ENCODE peak calls at places on chromosomes 1 and 21, in nine cellular contexts. One of them, this sample, is unnamed.

GRCh38 chr1:95127380-95127779 is 10.2 kb downstream of the TLCD4 start:
- DNase-seq in endodermal cell: no peak
- DNase-seq in pancreas: no peak
- DNase-seq in right lobe of liver: no peak
- DNase-seq in fibroblast of lung: no peak
- DNase-seq in cardiac muscle cell: no peak
- DNase-seq in IMR-90: no peak
- DNase-seq in mammary epithelial cell: no peak
- DNase-seq in HL-60: no peak
- DNase-seq in this sample: no peak

GRCh38 chr1:207711285-207711684 is 40.6 kb upstream of the CD46 start:
- DNase-seq in endodermal cell: peak
- DNase-seq in pancreas: no peak
- DNase-seq in right lobe of liver: no peak
- DNase-seq in fibroblast of lung: peak
- DNase-seq in cardiac muscle cell: no peak
- DNase-seq in IMR-90: peak
- DNase-seq in mammary epithelial cell: peak
- DNase-seq in HL-60: no peak
- DNase-seq in this sample: no peak

GRCh38 chr1:236907205-236907604 is 97.0 kb downstream of the MT1HL1 start:
- DNase-seq in endodermal cell: no peak
- DNase-seq in pancreas: no peak
- DNase-seq in right lobe of liver: no peak
- DNase-seq in fibroblast of lung: no peak
- DNase-seq in cardiac muscle cell: no peak
- DNase-seq in IMR-90: no peak
- DNase-seq in mammary epithelial cell: no peak
- DNase-seq in HL-60: no peak
- DNase-seq in this sample: no peak

GRCh38 chr1:172746091-172746949 is 87.4 kb downstream of the FASLG start:
- DNase-seq in endodermal cell: no peak
- DNase-seq in pancreas: no peak
- DNase-seq in right lobe of liver: no peak
- DNase-seq in fibroblast of lung: peak
- DNase-seq in cardiac muscle cell: no peak
- DNase-seq in IMR-90: peak
- DNase-seq in mammary epithelial cell: peak
- DNase-seq in HL-60: peak
- DNase-seq in this sample: no peak

GRCh38 chr21:40043423-40043822 is 176.2 kb downstream of the PCP4 start:
- DNase-seq in endodermal cell: no peak
- DNase-seq in pancreas: no peak
- DNase-seq in right lobe of liver: no peak
- DNase-seq in fibroblast of lung: no peak
- DNase-seq in cardiac muscle cell: no peak
- DNase-seq in IMR-90: no peak
- DNase-seq in mammary epithelial cell: no peak
- DNase-seq in HL-60: no peak
- DNase-seq in this sample: no peak

GRCh38 chr1:104163912-104164476 is 414.3 kb downstream of the AMY1C start:
- DNase-seq in endodermal cell: no peak
- DNase-seq in pancreas: no peak
- DNase-seq in right lobe of liver: no peak
- DNase-seq in fibroblast of lung: no peak
- DNase-seq in cardiac muscle cell: no peak
- DNase-seq in IMR-90: no peak
- DNase-seq in mammary epithelial cell: no peak
- DNase-seq in HL-60: no peak
- DNase-seq in this sample: no peak

GRCh38 chr1:109652446-109652845 is 3.5 kb upstream of the GSTM4 start:
- DNase-seq in endodermal cell: no peak
- DNase-seq in pancreas: no peak
- DNase-seq in right lobe of liver: no peak
- DNase-seq in fibroblast of lung: no peak
- DNase-seq in cardiac muscle cell: no peak
- DNase-seq in IMR-90: no peak
- DNase-seq in mammary epithelial cell: peak
- DNase-seq in HL-60: no peak
- DNase-seq in this sample: no peak

GRCh38 chr1:224114787-224115175 is 870 bp downstream of the FBXO28 start:
- DNase-seq in endodermal cell: no peak
- DNase-seq in pancreas: no peak
- DNase-seq in right lobe of liver: no peak
- DNase-seq in fibroblast of lung: no peak
- DNase-seq in cardiac muscle cell: no peak
- DNase-seq in IMR-90: no peak
- DNase-seq in mammary epithelial cell: no peak
- DNase-seq in HL-60: no peak
- DNase-seq in this sample: no peak

GRCh38 chr1:153352523-153352922 is 3.9 kb upstream of the PGLYRP4 start:
- DNase-seq in endodermal cell: peak
- DNase-seq in pancreas: peak
- DNase-seq in right lobe of liver: peak
- DNase-seq in fibroblast of lung: peak
- DNase-seq in cardiac muscle cell: peak
- DNase-seq in IMR-90: peak
- DNase-seq in mammary epithelial cell: peak
- DNase-seq in HL-60: peak
- DNase-seq in this sample: peak

GRCh38 chr1:59193443-59194093 is 103.3 kb upstream of the FGGY start:
- DNase-seq in endodermal cell: no peak
- DNase-seq in pancreas: no peak
- DNase-seq in right lobe of liver: no peak
- DNase-seq in fibroblast of lung: no peak
- DNase-seq in cardiac muscle cell: no peak
- DNase-seq in IMR-90: no peak
- DNase-seq in mammary epithelial cell: no peak
- DNase-seq in HL-60: no peak
- DNase-seq in this sample: no peak

GRCh38 chr21:31124005-31124404 is 85.7 kb upstream of the KRTAP19-8 start:
- DNase-seq in endodermal cell: peak
- DNase-seq in pancreas: no peak
- DNase-seq in right lobe of liver: no peak
- DNase-seq in fibroblast of lung: no peak
- DNase-seq in cardiac muscle cell: peak
- DNase-seq in IMR-90: no peak
- DNase-seq in mammary epithelial cell: no peak
- DNase-seq in HL-60: peak
- DNase-seq in this sample: peak

GRCh38 chr1:15510611-15511405 is 13.2 kb downstream of the CASP9 start:
- DNase-seq in endodermal cell: peak
- DNase-seq in pancreas: peak
- DNase-seq in right lobe of liver: no peak
- DNase-seq in fibroblast of lung: no peak
- DNase-seq in cardiac muscle cell: no peak
- DNase-seq in IMR-90: peak
- DNase-seq in mammary epithelial cell: no peak
- DNase-seq in HL-60: no peak
- DNase-seq in this sample: no peak

GRCh38 chr1:32861904-32862698 is 8.6 kb downstream of the FNDC5 start:
- DNase-seq in endodermal cell: no peak
- DNase-seq in pancreas: no peak
- DNase-seq in right lobe of liver: no peak
- DNase-seq in fibroblast of lung: no peak
- DNase-seq in cardiac muscle cell: no peak
- DNase-seq in IMR-90: peak
- DNase-seq in mammary epithelial cell: no peak
- DNase-seq in HL-60: no peak
- DNase-seq in this sample: no peak

GRCh38 chr1:44894591-44894990 is 51.5 kb upstream of the PTCH2 start:
- DNase-seq in endodermal cell: no peak
- DNase-seq in pancreas: no peak
- DNase-seq in right lobe of liver: no peak
- DNase-seq in fibroblast of lung: peak
- DNase-seq in cardiac muscle cell: no peak
- DNase-seq in IMR-90: peak
- DNase-seq in mammary epithelial cell: peak
- DNase-seq in HL-60: no peak
- DNase-seq in this sample: no peak

GRCh38 chr1:204417231-204417997 is 5.8 kb upstream of the PPP1R15B start:
- DNase-seq in endodermal cell: peak
- DNase-seq in pancreas: no peak
- DNase-seq in right lobe of liver: peak
- DNase-seq in fibroblast of lung: peak
- DNase-seq in cardiac muscle cell: no peak
- DNase-seq in IMR-90: peak
- DNase-seq in mammary epithelial cell: peak
- DNase-seq in HL-60: peak
- DNase-seq in this sample: peak

GRCh38 chr1:206112600-206113301 is 4.4 kb downstream of the AVPR1B start:
- DNase-seq in endodermal cell: no peak
- DNase-seq in pancreas: peak
- DNase-seq in right lobe of liver: no peak
- DNase-seq in fibroblast of lung: no peak
- DNase-seq in cardiac muscle cell: no peak
- DNase-seq in IMR-90: no peak
- DNase-seq in mammary epithelial cell: no peak
- DNase-seq in HL-60: no peak
- DNase-seq in this sample: peak

GRCh38 chr1:217135987-217136894 is 413.0 kb upstream of the ESRRG start:
- DNase-seq in endodermal cell: peak
- DNase-seq in pancreas: no peak
- DNase-seq in right lobe of liver: no peak
- DNase-seq in fibroblast of lung: no peak
- DNase-seq in cardiac muscle cell: peak
- DNase-seq in IMR-90: no peak
- DNase-seq in mammary epithelial cell: no peak
- DNase-seq in HL-60: no peak
- DNase-seq in this sample: no peak

GRCh38 chr1:217136895-217137205 is 413.6 kb upstream of the ESRRG start:
- DNase-seq in endodermal cell: no peak
- DNase-seq in pancreas: no peak
- DNase-seq in right lobe of liver: no peak
- DNase-seq in fibroblast of lung: no peak
- DNase-seq in cardiac muscle cell: no peak
- DNase-seq in IMR-90: no peak
- DNase-seq in mammary epithelial cell: no peak
- DNase-seq in HL-60: no peak
- DNase-seq in this sample: peak

GRCh38 chr1:217135569-217135915 is 412.3 kb upstream of the ESRRG start:
- DNase-seq in endodermal cell: no peak
- DNase-seq in pancreas: peak
- DNase-seq in right lobe of liver: no peak
- DNase-seq in fibroblast of lung: peak
- DNase-seq in cardiac muscle cell: peak
- DNase-seq in IMR-90: peak
- DNase-seq in mammary epithelial cell: peak
- DNase-seq in HL-60: no peak
- DNase-seq in this sample: no peak

GRCh38 chr1:217133958-217134856 is 411.0 kb upstream of the ESRRG start:
- DNase-seq in endodermal cell: peak
- DNase-seq in pancreas: peak
- DNase-seq in right lobe of liver: no peak
- DNase-seq in fibroblast of lung: peak
- DNase-seq in cardiac muscle cell: peak
- DNase-seq in IMR-90: peak
- DNase-seq in mammary epithelial cell: no peak
- DNase-seq in HL-60: no peak
- DNase-seq in this sample: no peak

GRCh38 chr1:217134857-217135568 is 411.8 kb upstream of the ESRRG start:
- DNase-seq in endodermal cell: peak
- DNase-seq in pancreas: peak
- DNase-seq in right lobe of liver: no peak
- DNase-seq in fibroblast of lung: peak
- DNase-seq in cardiac muscle cell: peak
- DNase-seq in IMR-90: peak
- DNase-seq in mammary epithelial cell: peak
- DNase-seq in HL-60: no peak
- DNase-seq in this sample: peak
- H3K4me3 ChIP-seq in endodermal cell: peak
- H3K4me3 ChIP-seq in pancreas: peak
- H3K4me3 ChIP-seq in right lobe of liver: peak
- H3K4me3 ChIP-seq in fibroblast of lung: peak
- H3K4me3 ChIP-seq in cardiac muscle cell: peak
- H3K4me3 ChIP-seq in IMR-90: peak
- H3K4me3 ChIP-seq in mammary epithelial cell: peak
- H3K4me3 ChIP-seq in HL-60: no peak
- H3K4me3 ChIP-seq in this sample: peak

GRCh38 chr1:90761156-90761555 is 44.1 kb upstream of the BARHL2 start:
- DNase-seq in endodermal cell: peak
- DNase-seq in pancreas: no peak
- DNase-seq in right lobe of liver: no peak
- DNase-seq in fibroblast of lung: no peak
- DNase-seq in cardiac muscle cell: no peak
- DNase-seq in IMR-90: no peak
- DNase-seq in mammary epithelial cell: no peak
- DNase-seq in HL-60: no peak
- DNase-seq in this sample: no peak
- H3K27ac ChIP-seq in endodermal cell: no peak
- H3K27ac ChIP-seq in pancreas: no peak
- H3K27ac ChIP-seq in right lobe of liver: no peak
- H3K27ac ChIP-seq in fibroblast of lung: no peak
- H3K27ac ChIP-seq in cardiac muscle cell: no peak
- H3K27ac ChIP-seq in IMR-90: no peak
- H3K27ac ChIP-seq in mammary epithelial cell: no peak
- H3K27ac ChIP-seq in HL-60: no peak
- H3K27ac ChIP-seq in this sample: no peak

DNA sequence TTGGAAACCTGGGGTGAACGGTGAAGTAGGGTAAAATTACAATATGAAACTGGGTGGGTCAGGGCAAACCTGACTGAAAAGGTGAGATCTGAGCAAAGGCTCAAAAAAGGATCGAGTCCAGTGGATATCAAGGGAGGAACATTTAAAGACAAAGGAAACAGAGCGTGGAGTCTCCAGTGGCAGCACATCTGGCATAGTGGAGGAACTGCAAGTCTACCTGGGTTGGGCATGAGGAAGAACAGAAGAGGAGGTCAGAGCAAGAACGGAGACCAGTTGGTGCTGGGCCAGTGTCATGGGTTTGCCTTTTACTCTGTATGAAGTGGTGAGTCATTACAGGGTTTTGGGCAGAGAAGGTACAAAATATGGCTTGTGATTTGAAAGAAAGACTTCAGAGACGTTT is 163.7 kb downstream of the NTPCR start:
- DNase-seq in endodermal cell: peak
- DNase-seq in pancreas: no peak
- DNase-seq in right lobe of liver: no peak
- DNase-seq in fibroblast of lung: peak
- DNase-seq in cardiac muscle cell: no peak
- DNase-seq in IMR-90: peak
- DNase-seq in mammary epithelial cell: peak
- DNase-seq in HL-60: peak
- DNase-seq in this sample: no peak
- TF ChIP-seq CTCF in endodermal cell: no peak
- TF ChIP-seq CTCF in pancreas: no peak
- TF ChIP-seq CTCF in right lobe of liver: no peak
- TF ChIP-seq CTCF in fibroblast of lung: no peak
- TF ChIP-seq CTCF in cardiac muscle cell: no peak
- TF ChIP-seq CTCF in IMR-90: no peak
- TF ChIP-seq CTCF in mammary epithelial cell: no peak
- TF ChIP-seq CTCF in HL-60: no peak
- TF ChIP-seq CTCF in this sample: no peak

DNA sequence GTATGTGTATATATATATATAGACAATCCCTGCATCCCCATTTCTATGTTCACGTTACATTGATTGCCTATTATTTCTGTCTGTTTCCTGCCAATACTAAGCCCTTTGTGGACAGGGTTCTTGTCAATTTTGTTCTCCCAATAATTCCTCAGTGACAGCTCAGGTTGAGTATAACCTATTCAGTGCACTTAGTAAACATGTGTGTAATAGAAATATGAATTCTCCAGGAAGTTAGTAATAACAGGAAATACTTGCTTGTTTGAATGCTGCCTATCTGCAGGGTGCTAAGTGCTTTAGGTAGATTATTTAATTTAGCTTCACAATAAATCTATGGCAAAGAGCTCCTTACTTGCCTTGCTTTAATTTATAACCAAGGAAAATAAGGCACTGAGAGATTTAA is 52.8 kb upstream of the PTGFR start:
- DNase-seq in endodermal cell: no peak
- DNase-seq in pancreas: no peak
- DNase-seq in right lobe of liver: no peak
- DNase-seq in fibroblast of lung: no peak
- DNase-seq in cardiac muscle cell: no peak
- DNase-seq in IMR-90: no peak
- DNase-seq in mammary epithelial cell: no peak
- DNase-seq in HL-60: no peak
- DNase-seq in this sample: no peak
- H3K4me3 ChIP-seq in endodermal cell: no peak
- H3K4me3 ChIP-seq in pancreas: no peak
- H3K4me3 ChIP-seq in right lobe of liver: no peak
- H3K4me3 ChIP-seq in fibroblast of lung: no peak
- H3K4me3 ChIP-seq in cardiac muscle cell: no peak
- H3K4me3 ChIP-seq in IMR-90: no peak
- H3K4me3 ChIP-seq in mammary epithelial cell: no peak
- H3K4me3 ChIP-seq in HL-60: no peak
- H3K4me3 ChIP-seq in this sample: no peak

This sample was measured in left lung.